ENCODE peak calls at places on chromosomes 13 and 19, in ten cellular contexts. One of them, this sample, is unnamed.

GRCh38 chr13:102856603-102857002 is 10.8 kb downstream of the ERCC5 start:
- DNase-seq in upper lobe of left lung: peak; percentile 65
- DNase-seq in transverse colon: no peak
- DNase-seq in HepG2: no peak
- DNase-seq in body of pancreas: no peak
- DNase-seq in IMR-90: no peak
- DNase-seq in ovary: no peak
- DNase-seq in esophagus squamous epithelium: no peak
- DNase-seq in A549: no peak
- DNase-seq in uterus: no peak
- DNase-seq in this sample: no peak

GRCh38 chr13:41178040-41178439 is 16.3 kb downstream of the KBTBD7 start:
- DNase-seq in ovary: no peak
- DNase-seq in body of pancreas: no peak
- DNase-seq in esophagus squamous epithelium: no peak
- DNase-seq in IMR-90: peak; percentile 47
- DNase-seq in transverse colon: no peak
- DNase-seq in A549: no peak
- DNase-seq in upper lobe of left lung: no peak
- DNase-seq in HepG2: no peak
- DNase-seq in uterus: no peak
- DNase-seq in this sample: no peak

GRCh38 chr19:44955500-44956439 is 590 bp downstream of the CLPTM1 start:
- DNase-seq in upper lobe of left lung: no peak
- DNase-seq in transverse colon: no peak
- DNase-seq in HepG2: no peak
- DNase-seq in uterus: no peak
- DNase-seq in body of pancreas: no peak
- DNase-seq in ovary: no peak
- DNase-seq in esophagus squamous epithelium: no peak
- DNase-seq in IMR-90: no peak
- DNase-seq in A549: no peak
- DNase-seq in this sample: no peak

GRCh38 chr13:26678330-26678729 is 82.3 kb downstream of the GPR12 start:
- DNase-seq in HepG2: no peak
- DNase-seq in esophagus squamous epithelium: no peak
- DNase-seq in upper lobe of left lung: no peak
- DNase-seq in ovary: no peak
- DNase-seq in A549: no peak
- DNase-seq in uterus: no peak
- DNase-seq in body of pancreas: no peak
- DNase-seq in transverse colon: no peak
- DNase-seq in IMR-90: no peak
- DNase-seq in this sample: no peak

GRCh38 chr19:46065486-46065885 is 24.7 kb upstream of the IGFL4 start:
- DNase-seq in A549: no peak
- DNase-seq in esophagus squamous epithelium: no peak
- DNase-seq in ovary: no peak
- DNase-seq in transverse colon: no peak
- DNase-seq in IMR-90: no peak
- DNase-seq in upper lobe of left lung: no peak
- DNase-seq in HepG2: no peak
- DNase-seq in uterus: no peak
- DNase-seq in body of pancreas: no peak
- DNase-seq in this sample: no peak

GRCh38 chr13:22278336-22278929 is 607.6 kb downstream of the FGF9 start:
- DNase-seq in A549: no peak
- DNase-seq in HepG2: peak; percentile 2
- DNase-seq in IMR-90: peak; percentile 63
- DNase-seq in esophagus squamous epithelium: no peak
- DNase-seq in upper lobe of left lung: peak; percentile 42
- DNase-seq in ovary: peak; percentile 43
- DNase-seq in transverse colon: peak; percentile 68
- DNase-seq in uterus: peak; percentile 27
- DNase-seq in body of pancreas: peak; percentile 77
- DNase-seq in this sample: peak; percentile 64

GRCh38 chr13:109790951-109791605 is 4.7 kb upstream of the IRS2 start:
- DNase-seq in IMR-90: peak; percentile 41
- DNase-seq in A549: no peak
- DNase-seq in ovary: no peak
- DNase-seq in HepG2: peak; percentile 22
- DNase-seq in uterus: no peak
- DNase-seq in upper lobe of left lung: no peak
- DNase-seq in esophagus squamous epithelium: no peak
- DNase-seq in transverse colon: peak; percentile 36
- DNase-seq in body of pancreas: no peak
- DNase-seq in this sample: no peak

GRCh38 chr19:44657211-44657921 is 13.7 kb downstream of the PVR start:
- DNase-seq in upper lobe of left lung: peak; percentile 57
- DNase-seq in body of pancreas: peak; percentile 71
- DNase-seq in ovary: peak; percentile 70
- DNase-seq in A549: peak; percentile 87
- DNase-seq in HepG2: peak; percentile 62
- DNase-seq in IMR-90: peak; percentile 68
- DNase-seq in transverse colon: peak; percentile 63
- DNase-seq in uterus: peak; percentile 39
- DNase-seq in esophagus squamous epithelium: no peak
- DNase-seq in this sample: peak; percentile 67

DNA sequence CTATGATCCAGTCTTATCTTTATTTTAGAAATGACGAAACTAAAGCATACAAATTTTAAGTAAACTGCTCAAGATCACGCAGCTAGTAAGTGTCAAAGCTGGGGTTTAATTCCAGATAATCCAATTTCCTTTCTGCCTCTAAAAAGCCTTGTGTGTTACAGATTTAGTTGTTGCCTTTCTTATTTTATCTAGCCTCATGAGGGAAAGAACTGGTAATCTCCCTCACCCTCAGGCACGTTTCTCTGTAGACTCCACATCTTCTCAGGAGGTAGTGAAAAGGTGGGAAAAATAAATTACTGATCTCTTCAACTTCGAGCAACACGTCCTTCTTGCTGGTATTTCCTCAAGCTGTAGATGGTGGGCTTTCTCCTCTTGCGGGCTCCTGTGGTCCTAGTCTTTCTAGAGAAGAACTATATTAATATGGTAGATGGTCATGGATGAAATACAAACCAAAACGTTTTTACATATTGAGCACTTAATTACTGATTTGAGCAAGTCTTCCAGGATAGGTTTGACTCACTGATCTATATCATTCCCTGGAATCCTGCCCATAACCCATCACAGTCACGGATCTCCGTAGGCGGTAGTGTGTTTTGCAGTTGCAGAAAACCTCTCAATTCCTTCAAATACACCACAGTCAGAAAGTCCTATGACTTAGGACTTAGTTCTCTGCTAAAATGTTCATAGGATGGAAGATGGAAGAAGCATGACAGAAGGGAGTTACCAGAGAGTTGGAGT is 519.5 kb downstream of the DCT start:
- DNase-seq in A549: no peak
- DNase-seq in uterus: no peak
- DNase-seq in esophagus squamous epithelium: no peak
- DNase-seq in upper lobe of left lung: no peak
- DNase-seq in body of pancreas: no peak
- DNase-seq in ovary: no peak
- DNase-seq in transverse colon: no peak
- DNase-seq in IMR-90: peak; percentile 46
- DNase-seq in HepG2: no peak
- DNase-seq in this sample: no peak
- TF ChIP-seq POLR2A in A549: no peak
- TF ChIP-seq POLR2A in uterus: no peak
- TF ChIP-seq POLR2A in esophagus squamous epithelium: no peak
- TF ChIP-seq POLR2A in upper lobe of left lung: no peak
- TF ChIP-seq POLR2A in body of pancreas: no peak
- TF ChIP-seq POLR2A in ovary: no peak
- TF ChIP-seq POLR2A in transverse colon: no peak
- TF ChIP-seq POLR2A in IMR-90: no peak
- TF ChIP-seq POLR2A in HepG2: no peak
- TF ChIP-seq POLR2A in this sample: no peak

GRCh38 chr13:31044658-31045620 is 112.5 kb downstream of the TEX26 start:
- DNase-seq in upper lobe of left lung: no peak
- DNase-seq in IMR-90: no peak
- DNase-seq in HepG2: no peak
- DNase-seq in ovary: no peak
- DNase-seq in uterus: no peak
- DNase-seq in esophagus squamous epithelium: no peak
- DNase-seq in body of pancreas: no peak
- DNase-seq in transverse colon: no peak
- DNase-seq in A549: no peak
- DNase-seq in this sample: no peak

GRCh38 chr13:31046711-31047279 is 114.3 kb downstream of the TEX26 start:
- DNase-seq in ovary: peak; percentile 47
- DNase-seq in esophagus squamous epithelium: no peak
- DNase-seq in transverse colon: peak; percentile 50
- DNase-seq in HepG2: no peak
- DNase-seq in upper lobe of left lung: peak; percentile 30
- DNase-seq in IMR-90: peak; percentile 68
- DNase-seq in uterus: peak; percentile 31
- DNase-seq in A549: no peak
- DNase-seq in body of pancreas: no peak
- DNase-seq in this sample: no peak

GRCh38 chr13:31048521-31048920 is 113.2 kb downstream of the HSPH1 start:
- DNase-seq in IMR-90: no peak
- DNase-seq in transverse colon: no peak
- DNase-seq in A549: no peak
- DNase-seq in esophagus squamous epithelium: no peak
- DNase-seq in ovary: no peak
- DNase-seq in upper lobe of left lung: no peak
- DNase-seq in HepG2: no peak
- DNase-seq in body of pancreas: no peak
- DNase-seq in uterus: no peak
- DNase-seq in this sample: no peak

GRCh38 chr13:31043891-31044657 is 111.6 kb downstream of the TEX26 start:
- DNase-seq in A549: peak; percentile 48
- DNase-seq in esophagus squamous epithelium: peak; percentile 39
- DNase-seq in transverse colon: peak; percentile 87
- DNase-seq in HepG2: peak; percentile 57
- DNase-seq in ovary: peak; percentile 81
- DNase-seq in upper lobe of left lung: peak; percentile 90
- DNase-seq in IMR-90: peak; percentile 81
- DNase-seq in uterus: peak; percentile 81
- DNase-seq in body of pancreas: peak; percentile 76
- DNase-seq in this sample: peak; percentile 79

GRCh38 chr13:31045621-31046081 is 113.2 kb downstream of the TEX26 start:
- DNase-seq in body of pancreas: no peak
- DNase-seq in ovary: peak; percentile 63
- DNase-seq in transverse colon: peak; percentile 83
- DNase-seq in HepG2: peak; percentile 69
- DNase-seq in IMR-90: peak; percentile 97
- DNase-seq in esophagus squamous epithelium: no peak
- DNase-seq in A549: peak; percentile 74
- DNase-seq in upper lobe of left lung: peak; percentile 92
- DNase-seq in uterus: peak; percentile 56
- DNase-seq in this sample: no peak
- H3K27ac ChIP-seq in body of pancreas: no peak overlapping the region
- H3K27ac ChIP-seq in ovary: peak overlapping the region; percentile 62
- H3K27ac ChIP-seq in transverse colon: peak overlapping the region; percentile 84
- H3K27ac ChIP-seq in HepG2: no peak overlapping the region
- H3K27ac ChIP-seq in IMR-90: peak overlapping the region; percentile 82
- H3K27ac ChIP-seq in esophagus squamous epithelium: peak overlapping the region; percentile 82
- H3K27ac ChIP-seq in A549: peak overlapping the region; percentile 92
- H3K27ac ChIP-seq in upper lobe of left lung: peak overlapping the region; percentile 76
- H3K27ac ChIP-seq in uterus: peak overlapping the region; percentile 68
- H3K27ac ChIP-seq in this sample: peak overlapping the region; percentile 53

GRCh38 chr13:45464141-45464686 is 525 bp upstream of the COG3 start:
- DNase-seq in body of pancreas: peak; percentile 32
- DNase-seq in ovary: no peak
- DNase-seq in upper lobe of left lung: no peak
- DNase-seq in transverse colon: peak; percentile 11
- DNase-seq in A549: no peak
- DNase-seq in IMR-90: no peak
- DNase-seq in esophagus squamous epithelium: no peak
- DNase-seq in HepG2: no peak
- DNase-seq in uterus: no peak
- DNase-seq in this sample: no peak

GRCh38 chr13:45468676-45469075 is 3.9 kb downstream of the COG3 start:
- DNase-seq in upper lobe of left lung: no peak
- DNase-seq in HepG2: no peak
- DNase-seq in transverse colon: peak; percentile 20
- DNase-seq in body of pancreas: no peak
- DNase-seq in IMR-90: no peak
- DNase-seq in uterus: no peak
- DNase-seq in A549: no peak
- DNase-seq in ovary: no peak
- DNase-seq in esophagus squamous epithelium: no peak
- DNase-seq in this sample: no peak

GRCh38 chr13:45466359-45466758 is 1.6 kb downstream of the COG3 start:
- DNase-seq in ovary: no peak
- DNase-seq in HepG2: no peak
- DNase-seq in body of pancreas: no peak
- DNase-seq in IMR-90: no peak
- DNase-seq in A549: no peak
- DNase-seq in uterus: no peak
- DNase-seq in esophagus squamous epithelium: no peak
- DNase-seq in transverse colon: no peak
- DNase-seq in upper lobe of left lung: no peak
- DNase-seq in this sample: no peak

GRCh38 chr13:45464687-45465453 is at the start of gene COG3:
- DNase-seq in body of pancreas: peak; percentile 96
- DNase-seq in IMR-90: peak; percentile 97
- DNase-seq in esophagus squamous epithelium: peak; percentile 62
- DNase-seq in upper lobe of left lung: peak; percentile 96
- DNase-seq in uterus: peak; percentile 94
- DNase-seq in ovary: peak; percentile 95
- DNase-seq in HepG2: peak; percentile 99
- DNase-seq in transverse colon: peak; percentile 97
- DNase-seq in A549: peak; percentile 94
- DNase-seq in this sample: peak; percentile 90
- TF ChIP-seq POLR2A in body of pancreas: peak; percentile 82
- TF ChIP-seq POLR2A in IMR-90: peak; percentile 90
- TF ChIP-seq POLR2A in esophagus squamous epithelium: peak; percentile 79
- TF ChIP-seq POLR2A in upper lobe of left lung: no peak
- TF ChIP-seq POLR2A in uterus: peak; percentile 33
- TF ChIP-seq POLR2A in ovary: peak; percentile 60
- TF ChIP-seq POLR2A in HepG2: peak; percentile 71
- TF ChIP-seq POLR2A in transverse colon: peak; percentile 93
- TF ChIP-seq POLR2A in A549: peak; percentile 54
- TF ChIP-seq POLR2A in this sample: no peak

GRCh38 chr19:2195361-2195760 is 31.6 kb downstream of the DOT1L start:
- DNase-seq in IMR-90: no peak
- DNase-seq in esophagus squamous epithelium: no peak
- DNase-seq in transverse colon: no peak
- DNase-seq in ovary: no peak
- DNase-seq in HepG2: no peak
- DNase-seq in uterus: no peak
- DNase-seq in A549: no peak
- DNase-seq in body of pancreas: no peak
- DNase-seq in upper lobe of left lung: no peak
- DNase-seq in this sample: no peak

GRCh38 chr19:2194513-2195078 is 30.9 kb downstream of the DOT1L start:
- DNase-seq in esophagus squamous epithelium: no peak
- DNase-seq in A549: no peak
- DNase-seq in HepG2: no peak
- DNase-seq in upper lobe of left lung: no peak
- DNase-seq in IMR-90: no peak
- DNase-seq in transverse colon: no peak
- DNase-seq in ovary: no peak
- DNase-seq in body of pancreas: no peak
- DNase-seq in uterus: no peak
- DNase-seq in this sample: no peak

GRCh38 chr19:2195914-2196313 is 32.2 kb downstream of the DOT1L start:
- DNase-seq in body of pancreas: no peak
- DNase-seq in ovary: no peak
- DNase-seq in HepG2: no peak
- DNase-seq in transverse colon: no peak
- DNase-seq in esophagus squamous epithelium: no peak
- DNase-seq in uterus: no peak
- DNase-seq in IMR-90: no peak
- DNase-seq in A549: no peak
- DNase-seq in upper lobe of left lung: no peak
- DNase-seq in this sample: no peak

GRCh38 chr19:2192862-2193261 is 29.1 kb downstream of the DOT1L start:
- DNase-seq in body of pancreas: no peak
- DNase-seq in IMR-90: no peak
- DNase-seq in uterus: no peak
- DNase-seq in upper lobe of left lung: no peak
- DNase-seq in A549: no peak
- DNase-seq in esophagus squamous epithelium: no peak
- DNase-seq in HepG2: no peak
- DNase-seq in ovary: no peak
- DNase-seq in transverse colon: no peak
- DNase-seq in this sample: no peak

GRCh38 chr19:2193807-2194206 is 30.1 kb downstream of the DOT1L start:
- DNase-seq in ovary: no peak
- DNase-seq in uterus: no peak
- DNase-seq in A549: no peak
- DNase-seq in upper lobe of left lung: no peak
- DNase-seq in IMR-90: no peak
- DNase-seq in esophagus squamous epithelium: no peak
- DNase-seq in HepG2: no peak
- DNase-seq in transverse colon: no peak
- DNase-seq in body of pancreas: no peak
- DNase-seq in this sample: no peak
- H3K27ac ChIP-seq in ovary: no peak overlapping the region
- H3K27ac ChIP-seq in uterus: no peak overlapping the region
- H3K27ac ChIP-seq in A549: no peak overlapping the region
- H3K27ac ChIP-seq in upper lobe of left lung: no peak overlapping the region
- H3K27ac ChIP-seq in IMR-90: no peak overlapping the region
- H3K27ac ChIP-seq in esophagus squamous epithelium: no peak overlapping the region
- H3K27ac ChIP-seq in HepG2: no peak overlapping the region
- H3K27ac ChIP-seq in transverse colon: no peak overlapping the region
- H3K27ac ChIP-seq in body of pancreas: no peak overlapping the region
- H3K27ac ChIP-seq in this sample: no peak overlapping the region